ENCODE peak calls at places on chromosomes 2 and 18, in ten cellular contexts. One of them, this sample, is unnamed.

GRCh38 chr2:72511906-72512305 is 313.9 kb downstream of the EXOC6B start:
- DNase-seq in heart left ventricle: no peak
- DNase-seq in AG08396: no peak
- DNase-seq in M059J: no peak
- DNase-seq in H54: no peak
- DNase-seq in NCI-H510A treated with DMSO at 0.1 percent for 48 hours: no peak
- DNase-seq in stimulated activated CD8-positive, alpha-beta memory T cell treated with anti-CD3 and anti-CD28 coated beads, Interleukin-7, amount 100 ng/mL, for 24 hours: no peak
- DNase-seq in dermis blood vessel endothelial cell: no peak
- DNase-seq in NCI-H1417: no peak
- DNase-seq in prostate gland: no peak
- DNase-seq in this sample: no peak

GRCh38 chr18:62486290-62486964 is 36.4 kb upstream of the ZCCHC2 start:
- DNase-seq in heart left ventricle: no peak
- DNase-seq in AG08396: no peak
- DNase-seq in M059J: peak
- DNase-seq in H54: peak
- DNase-seq in NCI-H510A treated with DMSO at 0.1 percent for 48 hours: peak
- DNase-seq in stimulated activated CD8-positive, alpha-beta memory T cell treated with anti-CD3 and anti-CD28 coated beads, Interleukin-7, amount 100 ng/mL, for 24 hours: no peak
- DNase-seq in dermis blood vessel endothelial cell: peak
- DNase-seq in NCI-H1417: peak
- DNase-seq in prostate gland: no peak
- DNase-seq in this sample: peak

GRCh38 chr2:57906152-57906732 is 140.4 kb upstream of the VRK2 start:
- DNase-seq in heart left ventricle: no peak
- DNase-seq in AG08396: peak
- DNase-seq in M059J: peak
- DNase-seq in H54: no peak
- DNase-seq in NCI-H510A treated with DMSO at 0.1 percent for 48 hours: peak
- DNase-seq in stimulated activated CD8-positive, alpha-beta memory T cell treated with anti-CD3 and anti-CD28 coated beads, Interleukin-7, amount 100 ng/mL, for 24 hours: no peak
- DNase-seq in dermis blood vessel endothelial cell: peak
- DNase-seq in NCI-H1417: peak
- DNase-seq in prostate gland: no peak
- DNase-seq in this sample: no peak

GRCh38 chr2:200399046-200399445 is 92.6 kb downstream of the SPATS2L start:
- DNase-seq in heart left ventricle: no peak
- DNase-seq in AG08396: no peak
- DNase-seq in M059J: peak
- DNase-seq in H54: no peak
- DNase-seq in NCI-H510A treated with DMSO at 0.1 percent for 48 hours: no peak
- DNase-seq in stimulated activated CD8-positive, alpha-beta memory T cell treated with anti-CD3 and anti-CD28 coated beads, Interleukin-7, amount 100 ng/mL, for 24 hours: no peak
- DNase-seq in dermis blood vessel endothelial cell: peak
- DNase-seq in NCI-H1417: no peak
- DNase-seq in prostate gland: no peak
- DNase-seq in this sample: no peak

GRCh38 chr2:74438248-74438647 is 3.5 kb downstream of the RTKN start:
- DNase-seq in heart left ventricle: no peak
- DNase-seq in AG08396: no peak
- DNase-seq in M059J: no peak
- DNase-seq in H54: no peak
- DNase-seq in NCI-H510A treated with DMSO at 0.1 percent for 48 hours: no peak
- DNase-seq in stimulated activated CD8-positive, alpha-beta memory T cell treated with anti-CD3 and anti-CD28 coated beads, Interleukin-7, amount 100 ng/mL, for 24 hours: no peak
- DNase-seq in dermis blood vessel endothelial cell: no peak
- DNase-seq in NCI-H1417: no peak
- DNase-seq in prostate gland: no peak
- DNase-seq in this sample: no peak

GRCh38 chr2:84971799-84972790 is 1.1 kb downstream of the KCMF1 start:
- DNase-seq in heart left ventricle: peak
- DNase-seq in AG08396: peak
- DNase-seq in M059J: peak
- DNase-seq in H54: no peak
- DNase-seq in NCI-H510A treated with DMSO at 0.1 percent for 48 hours: no peak
- DNase-seq in stimulated activated CD8-positive, alpha-beta memory T cell treated with anti-CD3 and anti-CD28 coated beads, Interleukin-7, amount 100 ng/mL, for 24 hours: peak
- DNase-seq in dermis blood vessel endothelial cell: peak
- DNase-seq in NCI-H1417: peak
- DNase-seq in prostate gland: peak
- DNase-seq in this sample: peak

GRCh38 chr18:73245345-73245744 is 377.6 kb upstream of the NETO1 start:
- DNase-seq in heart left ventricle: no peak
- DNase-seq in AG08396: no peak
- DNase-seq in M059J: no peak
- DNase-seq in H54: no peak
- DNase-seq in NCI-H510A treated with DMSO at 0.1 percent for 48 hours: no peak
- DNase-seq in stimulated activated CD8-positive, alpha-beta memory T cell treated with anti-CD3 and anti-CD28 coated beads, Interleukin-7, amount 100 ng/mL, for 24 hours: no peak
- DNase-seq in dermis blood vessel endothelial cell: no peak
- DNase-seq in NCI-H1417: no peak
- DNase-seq in prostate gland: no peak
- DNase-seq in this sample: no peak

GRCh38 chr18:8480506-8481328 is 128.5 kb upstream of the RAB12 start:
- DNase-seq in heart left ventricle: peak
- DNase-seq in AG08396: peak
- DNase-seq in M059J: peak
- DNase-seq in H54: peak
- DNase-seq in NCI-H510A treated with DMSO at 0.1 percent for 48 hours: peak
- DNase-seq in stimulated activated CD8-positive, alpha-beta memory T cell treated with anti-CD3 and anti-CD28 coated beads, Interleukin-7, amount 100 ng/mL, for 24 hours: no peak
- DNase-seq in dermis blood vessel endothelial cell: peak
- DNase-seq in NCI-H1417: peak
- DNase-seq in prostate gland: peak
- DNase-seq in this sample: no peak

GRCh38 chr2:74448771-74449170 is 6.1 kb upstream of the INO80B start:
- DNase-seq in heart left ventricle: no peak
- DNase-seq in AG08396: no peak
- DNase-seq in M059J: no peak
- DNase-seq in H54: no peak
- DNase-seq in NCI-H510A treated with DMSO at 0.1 percent for 48 hours: no peak
- DNase-seq in stimulated activated CD8-positive, alpha-beta memory T cell treated with anti-CD3 and anti-CD28 coated beads, Interleukin-7, amount 100 ng/mL, for 24 hours: no peak
- DNase-seq in dermis blood vessel endothelial cell: no peak
- DNase-seq in NCI-H1417: no peak
- DNase-seq in prostate gland: no peak
- DNase-seq in this sample: no peak

GRCh38 chr18:58176915-58177717 is 133.1 kb downstream of the NEDD4L start:
- DNase-seq in heart left ventricle: no peak
- DNase-seq in AG08396: peak
- DNase-seq in M059J: peak
- DNase-seq in H54: peak
- DNase-seq in NCI-H510A treated with DMSO at 0.1 percent for 48 hours: no peak
- DNase-seq in stimulated activated CD8-positive, alpha-beta memory T cell treated with anti-CD3 and anti-CD28 coated beads, Interleukin-7, amount 100 ng/mL, for 24 hours: no peak
- DNase-seq in dermis blood vessel endothelial cell: peak
- DNase-seq in NCI-H1417: no peak
- DNase-seq in prostate gland: peak
- DNase-seq in this sample: no peak

GRCh38 chr2:208112969-208113368 is 11.4 kb downstream of the CRYGD start:
- DNase-seq in heart left ventricle: no peak
- DNase-seq in AG08396: no peak
- DNase-seq in M059J: no peak
- DNase-seq in H54: no peak
- DNase-seq in NCI-H510A treated with DMSO at 0.1 percent for 48 hours: peak
- DNase-seq in stimulated activated CD8-positive, alpha-beta memory T cell treated with anti-CD3 and anti-CD28 coated beads, Interleukin-7, amount 100 ng/mL, for 24 hours: no peak
- DNase-seq in dermis blood vessel endothelial cell: no peak
- DNase-seq in NCI-H1417: peak
- DNase-seq in prostate gland: no peak
- DNase-seq in this sample: no peak